ENCODE peak calls at places on chromosomes 6 and 20, in six cellular contexts. U is Calu3, M is foreskin keratinocyte, A is neural crest cell, W is adrenal gland, X is heart left ventricle. B is an unnamed sample.

GRCh38 chr6:136921521-136921935 is 573 bp upstream of the SLC35D3 start:
- DNase-seq in U (peak), M (no peak), A (peak), W (no peak), X (no peak), B (peak)

GRCh38 chr6:88499436-88499835 is 333.3 kb upstream of the CNR1 start:
- DNase-seq in U (no peak), M (no peak), A (no peak), W (no peak), X (no peak), B (no peak)

GRCh38 chr6:126716826-126717514 is 377.1 kb downstream of the CENPW start:
- DNase-seq in U (peak), M (peak), A (no peak), W (no peak), X (no peak), B (peak)

GRCh38 chr6:109321752-109322151 is 60.5 kb downstream of the CD164 start:
- DNase-seq in U (no peak), M (no peak), A (no peak), W (no peak), X (no peak), B (no peak)

GRCh38 chr6:168322966-168323365 is 3.4 kb upstream of the DACT2 start:
- DNase-seq in U (no peak), M (no peak), A (no peak), W (no peak), X (no peak), B (no peak)

GRCh38 chr6:5746392-5747140 is 260.2 kb downstream of the NRN1 start:
- DNase-seq in U (no peak), M (no peak), A (no peak), W (no peak), X (no peak), B (peak)

GRCh38 chr6:139522471-139523220 is 148.2 kb upstream of the CITED2 start:
- DNase-seq in U (no peak), M (no peak), A (no peak), W (no peak), X (no peak), B (no peak)

GRCh38 chr6:167005350-167006159 is 6.4 kb downstream of the CEP43 start:
- DNase-seq in U (no peak), M (no peak), A (no peak), W (peak), X (peak), B (no peak)

GRCh38 chr6:12196326-12196936 is 93.7 kb upstream of the EDN1 start:
- DNase-seq in U (no peak), M (peak), A (no peak), W (no peak), X (no peak), B (no peak)

GRCh38 chr20:22470620-22471026 is 113.7 kb downstream of the FOXA2 start:
- DNase-seq in U (no peak), M (no peak), A (no peak), W (no peak), X (no peak), B (no peak)

GRCh38 chr6:83071023-83071422 is 3.6 kb downstream of the DOP1A start:
- DNase-seq in U (no peak), M (peak), A (no peak), W (no peak), X (no peak), B (no peak)

GRCh38 chr6:71476371-71476770 is 187.8 kb downstream of the OGFRL1 start:
- DNase-seq in U (no peak), M (no peak), A (no peak), W (no peak), X (no peak), B (no peak)

GRCh38 chr20:52482049-52482448 is 290.5 kb upstream of the ZFP64 start:
- DNase-seq in U (no peak), M (no peak), A (no peak), W (no peak), X (no peak), B (no peak)
- TF ChIP-seq CTCF in U (no peak), M (no peak), A (no peak), W (no peak), X (no peak), B (no peak)

GRCh38 chr20:47501483-47502270 is at the start of gene NCOA3:
- DNase-seq in U (peak), M (peak), A (peak), W (peak), X (peak), B (peak)
- TF ChIP-seq CTCF in U (peak), M (peak), A (peak), W (peak), X (peak), B (peak)

GRCh38 chr6:39107034-39107433 is 8.0 kb downstream of the SAYSD1 start:
- DNase-seq in U (no peak), M (no peak), A (no peak), W (no peak), X (no peak), B (no peak)

GRCh38 chr6:39100358-39100757 is 14.6 kb downstream of the SAYSD1 start:
- DNase-seq in U (no peak), M (no peak), A (no peak), W (no peak), X (no peak), B (no peak)

GRCh38 chr6:39102821-39103136 is 12.2 kb downstream of the SAYSD1 start:
- DNase-seq in U (no peak), M (no peak), A (no peak), W (no peak), X (no peak), B (no peak)

GRCh38 chr6:39104528-39104927 is 10.5 kb downstream of the SAYSD1 start:
- DNase-seq in U (no peak), M (no peak), A (no peak), W (no peak), X (no peak), B (no peak)

DNA sequence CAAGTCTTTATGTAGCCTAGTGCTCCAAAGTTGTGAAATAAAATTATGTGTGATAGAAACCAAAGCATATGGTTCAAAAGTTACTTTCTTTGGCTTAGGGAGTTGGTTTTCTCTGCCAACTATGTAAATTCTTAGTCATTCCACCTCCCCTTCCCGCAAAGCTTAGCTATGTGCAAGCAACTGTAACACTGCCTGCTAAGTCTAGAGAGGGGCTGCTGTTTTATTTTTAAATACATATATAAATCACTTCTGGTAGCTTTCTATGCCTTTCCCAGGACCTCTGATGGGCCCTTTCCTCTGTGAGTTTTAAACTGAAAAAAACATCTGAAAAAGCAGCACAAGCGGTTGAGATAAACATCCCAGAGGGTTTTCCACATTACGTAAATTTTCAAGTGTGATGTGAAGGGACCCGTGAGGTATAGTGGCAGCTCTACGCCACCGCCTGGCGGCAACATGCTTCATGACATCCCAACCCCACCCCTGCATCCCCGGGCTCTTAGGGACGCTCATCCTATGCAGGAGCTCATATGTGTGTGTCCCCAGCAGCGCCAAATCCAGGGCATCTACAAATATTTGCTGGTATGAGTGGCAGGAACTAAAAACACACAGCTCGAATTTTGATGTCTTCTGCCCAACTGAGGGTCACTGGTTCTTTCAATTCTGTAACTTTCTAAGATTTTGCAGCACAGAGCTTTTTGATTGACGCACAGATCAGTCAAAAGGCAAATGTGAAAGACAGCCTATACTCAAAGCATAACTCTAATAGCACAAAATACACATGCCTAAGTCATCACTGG is 12.8 kb downstream of the SAYSD1 start:
- DNase-seq in U (no peak), M (no peak), A (peak), W (no peak), X (no peak), B (peak)
- TF ChIP-seq CTCF in U (no peak), M (peak), A (peak), W (no peak), X (no peak), B (peak)

GRCh38 chr6:93017213-93017612 is 402.1 kb downstream of the EPHA7 start:
- DNase-seq in U (no peak), M (no peak), A (no peak), W (no peak), X (no peak), B (no peak)
- TF ChIP-seq CTCF in U (no peak), M (no peak), A (peak), W (no peak), X (no peak), B (peak)

GRCh38 chr20:43542674-43543073 is 16.2 kb upstream of the SGK2 start:
- DNase-seq in U (no peak), M (no peak), A (no peak), W (no peak), X (no peak), B (no peak)

GRCh38 chr20:43543138-43543537 is 15.7 kb upstream of the SGK2 start:
- DNase-seq in U (no peak), M (peak), A (no peak), W (no peak), X (no peak), B (no peak)

GRCh38 chr20:43544501-43544900 is 14.3 kb upstream of the SGK2 start:
- DNase-seq in U (no peak), M (no peak), A (no peak), W (no peak), X (no peak), B (no peak)

GRCh38 chr20:43548273-43548880 is 10.4 kb upstream of the SGK2 start:
- DNase-seq in U (no peak), M (no peak), A (no peak), W (no peak), X (no peak), B (no peak)

DNA sequence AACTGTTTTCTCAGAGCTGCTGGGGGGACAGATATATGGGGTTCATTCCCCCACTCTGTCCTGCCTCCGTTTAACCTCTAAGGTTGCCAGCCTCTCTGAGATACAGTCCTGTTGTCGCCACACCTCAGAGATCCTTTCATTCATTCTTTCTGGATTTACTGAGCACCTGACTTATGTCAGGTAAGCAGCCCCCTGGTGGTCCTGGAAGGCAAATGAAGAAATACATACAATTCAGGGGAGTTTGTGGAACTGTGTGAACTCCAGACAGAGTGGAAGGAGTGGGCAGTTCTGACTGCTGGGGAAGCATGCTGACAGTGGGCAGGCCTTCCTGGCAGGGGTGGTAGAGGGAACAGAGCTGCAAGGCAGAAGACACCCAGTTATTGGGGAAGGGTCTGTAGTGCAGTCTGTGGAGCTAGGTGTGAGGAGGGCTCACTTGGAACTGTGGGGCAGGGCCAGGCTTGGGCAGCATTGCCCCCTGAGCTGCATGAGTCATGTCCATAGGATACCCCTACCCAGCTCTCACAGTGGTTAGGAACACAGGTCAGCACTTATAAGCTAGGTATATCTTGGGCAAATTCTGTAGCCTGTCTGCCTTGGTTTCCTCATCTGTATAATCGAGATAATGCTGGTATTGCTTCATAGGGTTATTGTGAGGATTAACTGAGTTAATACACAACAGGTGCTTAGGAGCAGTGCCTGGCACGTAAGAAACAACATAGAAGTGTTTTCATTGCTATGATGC is 12.8 kb upstream of the SGK2 start:
- DNase-seq in U (no peak), M (no peak), A (no peak), W (no peak), X (no peak), B (no peak)
- TF ChIP-seq CTCF in U (no peak), M (no peak), A (no peak), W (no peak), X (no peak), B (no peak)

GRCh38 chr6:6806793-6807518 is 218.4 kb downstream of the LY86 start:
- DNase-seq in U (no peak), M (no peak), A (no peak), W (peak), X (peak), B (no peak)

GRCh38 chr6:6804843-6805680 is 216.5 kb downstream of the LY86 start:
- DNase-seq in U (no peak), M (no peak), A (no peak), W (peak), X (no peak), B (no peak)

GRCh38 chr6:6801002-6801329 is 212.4 kb downstream of the LY86 start:
- DNase-seq in U (no peak), M (no peak), A (no peak), W (no peak), X (no peak), B (no peak)

GRCh38 chr6:6801635-6802218 is 213.2 kb downstream of the LY86 start:
- DNase-seq in U (no peak), M (no peak), A (no peak), W (no peak), X (no peak), B (no peak)

DNA sequence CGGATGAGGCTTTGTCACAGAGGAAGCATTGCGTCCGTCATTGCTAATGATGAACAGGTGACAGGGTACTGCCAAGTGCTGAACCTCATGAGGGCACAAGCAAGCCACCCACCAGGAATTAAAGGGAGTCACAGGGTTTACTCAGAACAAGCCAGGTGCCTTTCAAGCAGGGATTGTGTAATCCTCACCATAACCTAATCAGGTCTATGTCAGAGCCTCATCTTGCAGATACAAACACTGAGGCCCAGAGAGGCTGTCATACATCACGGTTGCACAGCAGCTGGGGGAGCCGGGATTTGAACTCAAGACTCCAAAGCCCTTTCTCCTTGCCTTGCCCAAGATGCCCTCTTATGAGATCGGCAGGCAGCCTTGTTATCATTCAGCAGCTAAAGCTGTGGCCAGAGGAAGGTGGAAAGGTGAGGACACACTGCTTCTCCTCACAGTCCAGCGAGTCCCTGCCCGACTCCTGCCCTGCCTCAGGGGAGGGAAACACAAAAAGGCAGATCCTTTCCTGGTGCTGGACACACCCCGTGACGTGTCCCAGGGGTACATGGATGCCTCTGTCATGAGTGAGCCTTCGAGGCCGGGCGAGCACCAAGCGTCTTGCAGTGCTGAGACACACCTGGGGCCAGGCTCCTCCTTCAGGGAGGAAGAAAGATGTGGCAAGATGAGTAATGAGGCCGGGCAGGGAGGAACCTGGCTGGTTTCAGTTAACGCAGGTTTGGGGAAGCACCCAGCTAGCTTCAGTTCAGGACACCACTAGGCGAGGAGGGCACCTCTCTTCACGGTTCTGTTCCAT is 214.9 kb downstream of the LY86 start:
- DNase-seq in U (peak), M (peak), A (no peak), W (no peak), X (no peak), B (no peak)
- TF ChIP-seq CTCF in U (no peak), M (peak), A (no peak), W (no peak), X (no peak), B (no peak)

GRCh38 chr6:154156135-154156948 is 117.3 kb downstream of the OPRM1 start:
- DNase-seq in U (peak), M (peak), A (peak), W (no peak), X (peak), B (peak)
- TF ChIP-seq CTCF in U (peak), M (peak), A (peak), W (peak), X (peak), B (peak)